ENCODE peak calls at places on chromosomes 3 and 15, in seven cellular contexts. I is breast epithelium, E is Peyer's patch, S is suprapubic skin, V is uterus, L is esophagus squamous epithelium, G is A549. U is an unnamed sample.

GRCh38 chr3:160569874-160570273 is 4.5 kb upstream of the KPNA4 start:
- DNase-seq in I (no peak), E (no peak), S (no peak), V (no peak), L (no peak), G (no peak), U (no peak)

GRCh38 chr3:172915911-172916514 is 165.5 kb downstream of the ECT2 start:
- DNase-seq in I (no peak), E (no peak), S (no peak), V (no peak), L (no peak), G (no peak), U (no peak)

GRCh38 chr3:97720417-97720816 is 44.1 kb upstream of the ARL6 start:
- DNase-seq in I (no peak), E (no peak), S (no peak), V (no peak), L (no peak), G (no peak), U (no peak)

GRCh38 chr15:81049835-81050234 is 49.1 kb downstream of the TLNRD1 start:
- DNase-seq in I (no peak), E (no peak), S (no peak), V (no peak), L (no peak), G (no peak), U (no peak)

GRCh38 chr3:87503901-87504498 is 227.6 kb upstream of the POU1F1 start:
- DNase-seq in I (no peak), E (no peak), S (no peak), V (no peak), L (no peak), G (peak; percentile 68), U (no peak)

GRCh38 chr3:68033850-68034249 is 379.4 kb upstream of the SUCLG2 start:
- DNase-seq in I (no peak), E (no peak), S (no peak), V (no peak), L (no peak), G (no peak), U (no peak)

GRCh38 chr3:132659000-132659369 is 624 bp downstream of the ACAD11 start:
- DNase-seq in I (no peak), E (no peak), S (no peak), V (peak; percentile 20), L (no peak), G (no peak), U (peak; percentile 72)

GRCh38 chr15:67199391-67199790 is 55.1 kb downstream of the AAGAB start:
- DNase-seq in I (no peak), E (no peak), S (no peak), V (no peak), L (no peak), G (no peak), U (no peak)

GRCh38 chr3:193132247-193132646 is 108.8 kb upstream of the PLAAT1 start:
- DNase-seq in I (no peak), E (no peak), S (no peak), V (no peak), L (no peak), G (no peak), U (no peak)

GRCh38 chr15:33871911-33872760 is 96.2 kb upstream of the CHRM5 start:
- DNase-seq in I (no peak), E (no peak), S (no peak), V (no peak), L (no peak), G (no peak), U (no peak)

GRCh38 chr3:151015762-151016161 is 43.2 kb upstream of the CLRN1 start:
- DNase-seq in I (no peak), E (no peak), S (no peak), V (no peak), L (no peak), G (no peak), U (no peak)

GRCh38 chr3:69607466-69608035 is 131.7 kb upstream of the MITF start:
- DNase-seq in I (no peak), E (no peak), S (no peak), V (no peak), L (no peak), G (no peak), U (no peak)

DNA sequence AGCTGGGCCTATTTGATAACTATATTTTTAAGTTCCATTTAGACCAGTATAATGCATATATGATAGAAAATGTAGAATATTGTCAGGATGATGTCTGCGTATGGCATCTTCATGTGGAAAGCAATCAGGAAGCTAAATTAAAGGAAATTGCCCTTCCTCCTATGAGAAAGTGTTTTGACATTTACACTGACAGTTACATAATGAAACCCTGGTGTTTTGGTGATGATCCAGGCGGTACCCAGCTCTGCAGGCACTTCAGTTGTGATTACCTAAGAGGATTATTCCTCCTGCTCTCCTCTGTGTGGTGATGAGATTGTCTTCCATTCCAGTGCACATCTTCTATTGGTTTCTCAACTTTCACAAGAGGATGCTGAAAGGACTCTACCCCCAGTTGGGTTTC is 126.5 kb upstream of the MITF start:
- DNase-seq in I (no peak), E (no peak), S (no peak), V (no peak), L (no peak), G (no peak), U (no peak)
- TF ChIP-seq CTCF in I (no peak), E (no peak), S (no peak), V (no peak), L (no peak), G (no peak), U (no peak)

GRCh38 chr3:183264249-183264648 is 11.2 kb downstream of the B3GNT5 start:
- DNase-seq in I (no peak), E (no peak), S (no peak), V (no peak), L (no peak), G (no peak), U (no peak)

GRCh38 chr3:183265713-183266417 is 12.8 kb downstream of the B3GNT5 start:
- DNase-seq in I (no peak), E (no peak), S (no peak), V (peak; percentile 26), L (no peak), G (peak; percentile 70), U (no peak)

GRCh38 chr3:183266454-183266853 is 13.4 kb downstream of the B3GNT5 start:
- DNase-seq in I (no peak), E (no peak), S (no peak), V (no peak), L (no peak), G (no peak), U (no peak)

GRCh38 chr3:183267140-183267539 is 14.1 kb downstream of the B3GNT5 start:
- DNase-seq in I (no peak), E (no peak), S (no peak), V (no peak), L (no peak), G (no peak), U (no peak)

GRCh38 chr3:183265157-183265642 is 12.1 kb downstream of the B3GNT5 start:
- DNase-seq in I (no peak), E (no peak), S (no peak), V (peak; percentile 28), L (no peak), G (no peak), U (no peak)
- TF ChIP-seq POLR2A in I (no peak), E (no peak), S (no peak), V (no peak), L (no peak), G (no peak), U (no peak)

DNA sequence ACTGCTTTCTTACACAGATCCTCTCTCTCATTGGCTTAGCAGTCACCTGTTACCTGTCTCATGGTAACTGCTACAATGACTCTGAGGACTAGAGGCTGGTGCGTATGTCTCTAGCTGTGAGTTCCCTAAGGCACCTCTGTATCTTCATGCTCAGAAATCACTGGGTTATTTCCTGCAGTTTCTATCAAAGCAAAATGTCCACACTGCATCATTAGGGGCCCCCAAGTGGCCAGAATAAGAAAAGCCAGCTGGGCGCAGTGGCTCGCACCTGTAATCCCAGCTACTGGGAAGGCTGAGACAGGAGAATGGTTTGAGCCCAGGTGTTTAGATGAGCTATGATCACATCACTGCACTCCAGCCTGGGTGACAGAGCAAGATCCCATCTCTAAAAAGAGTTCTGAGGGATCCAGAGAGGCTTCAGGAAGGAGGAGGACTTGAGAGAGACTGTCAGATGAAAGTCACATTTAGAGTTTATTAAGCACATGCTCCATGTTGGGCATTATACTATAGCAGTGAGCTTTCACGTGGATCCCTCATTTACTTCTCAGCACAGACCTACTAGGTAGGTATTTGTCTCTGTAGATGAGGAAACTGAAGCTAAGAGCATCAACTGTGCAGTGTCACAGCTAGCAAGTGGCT is 2.3 kb upstream of the VPS18 start:
- DNase-seq in I (no peak), E (peak; percentile 47), S (no peak), V (no peak), L (no peak), G (no peak), U (no peak)
- TF ChIP-seq CTCF in I (peak; percentile 74), E (peak; percentile 28), S (peak; percentile 56), V (peak; percentile 46), L (peak; percentile 60), G (peak; percentile 64), U (no peak)

DNA sequence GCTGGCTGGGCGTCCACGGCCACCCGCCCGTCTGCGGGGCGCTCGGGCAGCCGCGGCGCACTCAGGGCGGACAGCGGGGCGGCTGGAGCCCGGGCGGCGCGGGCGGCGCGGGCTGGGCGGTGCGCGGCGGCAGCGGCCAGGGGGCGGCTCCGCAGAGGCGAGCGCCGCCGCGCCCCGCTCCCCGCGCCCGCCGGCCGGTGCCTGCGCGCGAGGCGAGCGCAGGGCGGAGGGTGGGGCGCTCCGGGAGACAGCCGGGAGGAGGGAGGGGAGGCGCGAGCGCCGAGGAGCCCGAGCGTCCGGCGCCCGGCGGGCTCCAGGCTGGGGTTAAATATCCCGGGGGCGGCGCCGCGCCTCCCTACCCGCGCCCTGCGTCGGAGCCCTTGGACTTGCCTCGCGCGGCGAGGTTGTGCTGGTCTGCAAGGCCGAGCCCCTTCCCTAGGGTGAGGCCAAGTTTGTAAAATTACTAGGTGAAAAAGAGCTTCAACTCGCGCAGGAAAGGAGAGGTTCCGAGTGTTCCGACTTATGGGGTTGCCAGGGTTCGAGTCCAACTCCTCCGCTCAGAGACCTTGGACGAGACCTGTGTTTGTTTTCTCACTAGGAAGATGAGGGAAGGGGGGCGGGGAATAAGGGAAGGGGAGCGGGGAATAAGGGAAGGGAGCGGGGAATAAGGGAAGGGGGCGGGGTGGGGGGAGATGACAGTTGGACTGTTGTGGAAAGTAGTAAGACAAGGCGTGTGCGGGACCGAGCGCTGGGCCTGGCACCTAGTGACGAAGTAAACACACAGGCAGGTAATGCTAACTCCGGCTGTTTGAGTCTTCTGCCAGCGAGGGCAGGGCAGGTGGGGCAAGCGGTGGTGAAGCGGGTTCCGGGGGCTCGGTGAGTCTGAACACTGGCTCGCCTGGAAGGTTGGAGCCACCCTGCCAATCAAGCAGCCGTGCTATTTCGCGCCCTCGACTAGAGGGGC is at the start of gene TNFAIP8L3:
- DNase-seq in I (no peak), E (no peak), S (no peak), V (peak; percentile 62), L (no peak), G (peak; percentile 44), U (no peak)
- TF ChIP-seq POLR2A in I (no peak), E (no peak), S (no peak), V (no peak), L (no peak), G (no peak), U (no peak)

DNA sequence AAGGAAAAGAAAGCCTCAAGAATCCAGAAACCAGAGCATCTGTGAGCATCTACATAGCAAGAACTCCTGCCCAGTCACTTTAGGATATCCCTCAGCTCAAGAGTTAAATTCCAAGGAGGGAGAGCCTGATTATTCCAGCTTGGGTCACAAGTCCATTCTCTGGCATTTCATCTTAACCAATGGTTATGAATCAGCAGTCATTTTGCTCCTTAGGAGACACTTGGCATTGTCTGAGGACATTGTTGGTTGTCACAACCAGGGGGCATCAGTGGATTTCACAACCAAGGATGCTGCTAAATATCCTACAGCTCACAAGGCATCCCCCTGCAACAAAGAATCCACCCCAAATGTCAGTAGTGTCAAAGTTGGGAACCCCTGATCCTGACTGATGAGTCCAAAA is 51.0 kb upstream of the LMCD1 start:
- DNase-seq in I (no peak), E (no peak), S (no peak), V (no peak), L (no peak), G (no peak), U (no peak)
- TF ChIP-seq CTCF in I (no peak), E (no peak), S (no peak), V (no peak), L (no peak), G (no peak), U (no peak)